ENCODE peak calls at places on chromosomes 7 and 10, in five cellular contexts. R is H4; K is stimulated activated CD4-positive, alpha-beta T cell treated with anti-CD3 and anti-CD28 coated beads, Interleukin-1b, Interleukin-23, amount 100 ng/mL, for 4 hours; D is AG09309; S is iPS DF 6.9. F is an unnamed sample.

GRCh38 chr10:97673736-97674525 is 13.1 kb downstream of the AVPI1 start:
- DNase-seq in S (no peak), K (no peak), D (no peak), R (peak; percentile 25), F (no peak)

GRCh38 chr7:158541330-158542010 is 46.2 kb downstream of the PTPRN2 start:
- DNase-seq in K (no peak), D (no peak), R (no peak), S (no peak), F (no peak)

GRCh38 chr7:107693396-107693795 is 32.8 kb downstream of the SLC26A4 start:
- DNase-seq in K (no peak), S (no peak), R (no peak), D (no peak), F (no peak)

GRCh38 chr10:112759519-112759918 is 190.5 kb upstream of the TCF7L2 start:
- DNase-seq in D (no peak), K (no peak), S (no peak), R (no peak), F (no peak)

GRCh38 chr7:69283421-69283820 is 314.9 kb upstream of the AUTS2 start:
- DNase-seq in R (no peak), K (no peak), S (no peak), D (no peak), F (no peak)

GRCh38 chr7:33591481-33591880 is 313.9 kb upstream of the BMPER start:
- DNase-seq in K (no peak), R (no peak), D (no peak), S (no peak), F (no peak)

GRCh38 chr7:100034871-100035510 is 14.6 kb upstream of the ZSCAN21 start:
- DNase-seq in S (no peak), R (no peak), D (peak; percentile 73), K (no peak), F (peak; percentile 97)

GRCh38 chr10:51159841-51160240 is 85.6 kb downstream of the PRKG1 start:
- DNase-seq in K (no peak), S (no peak), D (peak; percentile 24), R (no peak), F (no peak)

GRCh38 chr10:126948355-126949160 is 43.3 kb downstream of the DOCK1 start:
- DNase-seq in D (no peak), S (no peak), K (no peak), R (no peak), F (no peak)

GRCh38 chr7:20358762-20359282 is 28.1 kb downstream of the ITGB8 start:
- DNase-seq in R (no peak), S (no peak), D (no peak), K (no peak), F (no peak)

GRCh38 chr7:148116954-148117353 is 473.6 kb upstream of the C7orf33 start:
- DNase-seq in K (no peak), D (no peak), S (no peak), R (no peak), F (no peak)

GRCh38 chr7:115009736-115010435 is 88.0 kb downstream of the MDFIC start:
- DNase-seq in S (no peak), R (no peak), K (no peak), D (peak; percentile 71), F (no peak)

GRCh38 chr7:47336178-47337020 is 245.5 kb downstream of the TNS3 start:
- DNase-seq in K (no peak), S (no peak), D (peak; percentile 64), R (peak; percentile 94), F (no peak)

GRCh38 chr10:106768204-106768603 is 396.3 kb downstream of the SORCS1 start:
- DNase-seq in S (no peak), D (no peak), K (no peak), R (no peak), F (no peak)

GRCh38 chr10:10787586-10787985 is 230.1 kb upstream of the CELF2 start:
- DNase-seq in R (no peak), K (no peak), S (no peak), D (no peak), F (no peak)

GRCh38 chr7:128783143-128783799 is 7.7 kb upstream of the OPN1SW start:
- DNase-seq in K (no peak), R (peak; percentile 58), S (peak; percentile 83), D (peak; percentile 43), F (peak; percentile 45)

GRCh38 chr7:105680505-105681187 is 99.4 kb upstream of the EFCAB10 start:
- DNase-seq in S (no peak), K (no peak), R (no peak), D (no peak), F (no peak)

GRCh38 chr10:75269605-75270004 is 33.8 kb upstream of the COMTD1 start:
- DNase-seq in S (no peak), R (no peak), K (no peak), D (no peak), F (no peak)

GRCh38 chr10:49740346-49741107 is 21.6 kb downstream of the OGDHL start:
- DNase-seq in R (no peak), K (no peak), D (no peak), S (no peak), F (no peak)

GRCh38 chr10:59537451-59537850 is 172.2 kb downstream of the SLC16A9 start:
- DNase-seq in K (no peak), S (no peak), D (no peak), R (no peak), F (no peak)

GRCh38 chr7:91128574-91129348 is 135.5 kb upstream of the FZD1 start:
- DNase-seq in D (no peak), R (peak; percentile 32), S (no peak), K (no peak), F (no peak)

GRCh38 chr7:98982686-98983085 is 104.4 kb downstream of the TRRAP start:
- DNase-seq in K (no peak), D (no peak), S (no peak), R (no peak), F (no peak)

GRCh38 chr7:55432937-55433784 is 68.0 kb downstream of the LANCL2 start:
- DNase-seq in R (peak; percentile 90), D (no peak), K (no peak), S (no peak), F (no peak)

GRCh38 chr10:98472171-98472570 is 25.4 kb upstream of the HPS1 start:
- DNase-seq in K (no peak), S (no peak), R (no peak), D (no peak), F (no peak)

GRCh38 chr7:6143997-6144396 is 112.8 kb downstream of the ANKRD61 start:
- DNase-seq in R (no peak), S (no peak), D (no peak), K (no peak), F (no peak)

GRCh38 chr7:25314729-25315267 is 86.5 kb upstream of the NPVF start:
- DNase-seq in R (no peak), S (no peak), K (no peak), D (no peak), F (no peak)

GRCh38 chr7:151075662-151075971 is 5.0 kb downstream of the FASTK start:
- DNase-seq in R (no peak), K (no peak), S (no peak), D (no peak), F (no peak)

GRCh38 chr10:70828923-70829322 is 13.2 kb downstream of the SGPL1 start:
- DNase-seq in R (no peak), K (no peak), S (no peak), D (no peak), F (no peak)

GRCh38 chr10:77865585-77866324 is 60.8 kb downstream of the DLG5 start:
- DNase-seq in D (no peak), K (no peak), S (no peak), R (no peak), F (no peak)

GRCh38 chr10:89518876-89519842 is 16.2 kb downstream of the SLC16A12 start:
- DNase-seq in S (no peak), R (no peak), D (peak; percentile 94), K (no peak), F (peak; percentile 93)

GRCh38 chr7:36300696-36301350 is 88.8 kb upstream of the ANLN start:
- DNase-seq in R (no peak), D (no peak), K (no peak), S (no peak), F (no peak)

GRCh38 chr7:18873674-18874341 is 243.6 kb downstream of the TWIST1 start:
- DNase-seq in D (peak; percentile 33), R (peak; percentile 67), K (no peak), S (no peak), F (no peak)

GRCh38 chr10:36118289-36118688 is 476.2 kb upstream of the FZD8 start:
- DNase-seq in R (no peak), K (no peak), S (no peak), D (no peak), F (no peak)

F was measured in AG04449.